ENCODE peak calls at places on chromosomes 16 and 17, in eight cellular contexts. B, J, U, F, D, K, G and Y are unnamed samples.

GRCh38 chr16:57192720-57193486 is 6.8 kb downstream of the RSPRY1 start:
- DNase-seq in B (no peak), J (no peak), U (no peak), F (no peak), D (no peak), K (no peak), G (no peak), Y (no peak)

GRCh38 chr16:926715-927114 is 44.1 kb downstream of the LMF1 start:
- DNase-seq in B (no peak), J (no peak), U (no peak), F (no peak), D (no peak), K (no peak), G (no peak), Y (no peak)

GRCh38 chr16:59463776-59464175 is 729.7 kb upstream of the GOT2 start:
- DNase-seq in B (no peak), J (no peak), U (no peak), F (no peak), D (no peak), K (no peak), G (no peak), Y (no peak)

GRCh38 chr17:77100009-77100408 is 40.8 kb upstream of the SEC14L1 start:
- DNase-seq in B (no peak), J (no peak), U (no peak), F (no peak), D (no peak), K (peak; percentile 84), G (peak; percentile 66), Y (peak; percentile 71)

GRCh38 chr16:57863434-57864160 is 61.3 kb upstream of the KIFC3 start:
- DNase-seq in B (no peak), J (peak; percentile 69), U (no peak), F (no peak), D (peak; percentile 86), K (peak; percentile 84), G (peak; percentile 68), Y (peak; percentile 79)

GRCh38 chr16:75011634-75012307 is 12.9 kb downstream of the ZNRF1 start:
- DNase-seq in B (no peak), J (no peak), U (no peak), F (no peak), D (peak; percentile 59), K (peak; percentile 45), G (no peak), Y (no peak)

GRCh38 chr16:23024044-23024443 is 125.2 kb downstream of the USP31 start:
- DNase-seq in B (no peak), J (no peak), U (peak; percentile 82), F (no peak), D (no peak), K (no peak), G (no peak), Y (no peak)

GRCh38 chr16:47461598-47462266 is 601 bp downstream of the PHKB start:
- DNase-seq in B (no peak), J (no peak), U (no peak), F (no peak), D (peak; percentile 87), K (peak; percentile 15), G (peak; percentile 52), Y (peak; percentile 40)

GRCh38 chr17:64635647-64636305 is 26.3 kb downstream of the SMURF2 start:
- DNase-seq in B (no peak), J (no peak), U (no peak), F (no peak), D (peak; percentile 18), K (no peak), G (no peak), Y (no peak)

GRCh38 chr17:79305831-79306687 is 231.4 kb downstream of the ENGASE start:
- DNase-seq in B (no peak), J (no peak), U (no peak), F (no peak), D (no peak), K (no peak), G (no peak), Y (no peak)

GRCh38 chr17:41666336-41666680 is 22.4 kb upstream of the EIF1 start:
- DNase-seq in B (no peak), J (no peak), U (peak; percentile 80), F (no peak), D (peak; percentile 73), K (peak; percentile 55), G (no peak), Y (no peak)

GRCh38 chr16:68434654-68435210 is 13.6 kb downstream of the SMPD3 start:
- DNase-seq in B (no peak), J (no peak), U (no peak), F (no peak), D (no peak), K (no peak), G (no peak), Y (no peak)

GRCh38 chr17:61453563-61453962 is 1.3 kb downstream of the TBX4 start:
- DNase-seq in B (no peak), J (no peak), U (no peak), F (no peak), D (no peak), K (no peak), G (no peak), Y (no peak)